ENCODE peak calls at places on chromosomes 5 and 9, in four cellular contexts. N is left lung, W is aorta, C is OCI-LY7. G is an unnamed sample. For H3K4me1 and H3K36me3, the result is how much of the 10 kb centered on the place peaks cover.

GRCh38 chr9:99732715-99733114 is 89.0 kb upstream of the NR4A3 start:
- DNase-seq in N (no peak), W (no peak), C (no peak), G (no peak)

GRCh38 chr5:27144456-27144855 is 106.1 kb upstream of the CDH9 start:
- DNase-seq in N (no peak), W (no peak), C (no peak), G (no peak)

GRCh38 chr9:13269589-13270452 is 9.7 kb downstream of the MPDZ start:
- DNase-seq in N (no peak), W (no peak), C (no peak), G (no peak)

GRCh38 chr9:83622814-83623633 is at the start of gene IDNK:
- DNase-seq in N (peak), W (peak), C (peak), G (no peak)

GRCh38 chr9:106860731-106861584 is 2.0 kb upstream of the ZNF462 start:
- DNase-seq in N (no peak), W (peak), C (no peak), G (peak)

GRCh38 chr5:112634166-112634565 is 103.5 kb upstream of the APC start:
- DNase-seq in N (no peak), W (no peak), C (no peak), G (no peak)

GRCh38 chr5:33565304-33565703 is 124.5 kb downstream of the TARS1 start:
- DNase-seq in N (no peak), W (peak), C (no peak), G (no peak)

GRCh38 chr5:172918421-172919371 is 40.5 kb upstream of the RPL26L1 start:
- DNase-seq in N (no peak), W (no peak), C (no peak), G (no peak)

GRCh38 chr5:40437452-40437861 is 242.3 kb upstream of the PTGER4 start:
- DNase-seq in N (peak), W (no peak), C (no peak), G (no peak)

GRCh38 chr5:148808864-148809642 is 17.4 kb upstream of the ADRB2 start:
- DNase-seq in N (no peak), W (peak), C (peak), G (no peak)

GRCh38 chr5:180628827-180629702 is 20.3 kb downstream of the FLT4 start:
- DNase-seq in N (no peak), W (no peak), C (no peak), G (no peak)

GRCh38 chr9:129185991-129186390 is 7.9 kb upstream of the IER5L start:
- DNase-seq in N (no peak), W (no peak), C (no peak), G (no peak)

GRCh38 chr5:7094626-7095025 is 301.3 kb upstream of the ADCY2 start:
- DNase-seq in N (no peak), W (no peak), C (peak), G (peak)

GRCh38 chr9:1676771-1677170 is 338.4 kb upstream of the SMARCA2 start:
- DNase-seq in N (no peak), W (no peak), C (no peak), G (no peak)

GRCh38 chr5:60196382-60197113 is 303.0 kb upstream of the PDE4D start:
- DNase-seq in N (peak), W (peak), C (no peak), G (no peak)

GRCh38 chr5:83490203-83490602 is 18.7 kb downstream of the VCAN start:
- DNase-seq in N (no peak), W (no peak), C (no peak), G (no peak)

GRCh38 chr5:2740051-2740848 is 11.2 kb downstream of the IRX2 start:
- DNase-seq in N (no peak), W (no peak), C (no peak), G (no peak)

GRCh38 chr5:125274938-125275759 is 528.7 kb upstream of the ZNF608 start:
- DNase-seq in N (no peak), W (no peak), C (no peak), G (no peak)

GRCh38 chr5:137098663-137099062 is 400.5 kb downstream of the SPOCK1 start:
- DNase-seq in N (no peak), W (no peak), C (no peak), G (no peak)

GRCh38 chr9:137027369-137028012 is 546 bp downstream of the ABCA2 start:
- DNase-seq in N (no peak), W (no peak), C (no peak), G (no peak)

GRCh38 chr5:102666164-102666951 is 88.7 kb upstream of the PAM start:
- DNase-seq in N (no peak), W (no peak), C (no peak), G (no peak)

GRCh38 chr5:93188876-93189485 is 392.0 kb downstream of the NR2F1-AS1 start:
- DNase-seq in N (no peak), W (no peak), C (no peak), G (no peak)

GRCh38 chr5:73985145-73985544 is 359.1 kb downstream of the ARHGEF28 start:
- DNase-seq in N (no peak), W (no peak), C (no peak), G (no peak)

GRCh38 chr5:78958672-78959410 is 26.3 kb downstream of the ARSB start:
- DNase-seq in N (no peak), W (no peak), C (no peak), G (no peak)

GRCh38 chr9:121277518-121278275 is 9.7 kb downstream of the GSN start:
- DNase-seq in N (no peak), W (no peak), C (no peak), G (no peak)

GRCh38 chr9:89710689-89711088 is 105.9 kb downstream of the GADD45G start:
- DNase-seq in N (no peak), W (no peak), C (no peak), G (no peak)

GRCh38 chr5:171724771-171725609 is 60.6 kb upstream of the SMIM23 start:
- DNase-seq in N (no peak), W (no peak), C (no peak), G (no peak)

GRCh38 chr9:122005597-122005996 is 87.5 kb downstream of the TTLL11 start:
- DNase-seq in N (no peak), W (no peak), C (no peak), G (no peak)

GRCh38 chr9:136793063-136793946 is 2.2 kb downstream of the TMEM141 start:
- DNase-seq in N (no peak), W (peak), C (no peak), G (no peak)

GRCh38 chr5:137997726-137998213 is 35.1 kb downstream of the FAM13B start:
- DNase-seq in N (no peak), W (no peak), C (peak), G (no peak)

GRCh38 chr9:134174073-134174449 is 9.7 kb upstream of the RNU6ATAC start:
- DNase-seq in N (peak), W (peak), C (peak), G (no peak)

GRCh38 chr5:131289738-131290137 is 25.9 kb downstream of the CDC42SE2 start:
- DNase-seq in N (no peak), W (no peak), C (no peak), G (no peak)

GRCh38 chr5:86878250-86878649 is 260.5 kb downstream of the COX7C start:
- DNase-seq in N (no peak), W (no peak), C (no peak), G (no peak)

GRCh38 chr5:145941677-145942130 is 5.3 kb downstream of the SH3RF2 start:
- DNase-seq in N (no peak), W (no peak), C (no peak), G (no peak)

GRCh38 chr5:95723632-95724369 is 7.3 kb upstream of the RHOBTB3 start:
- DNase-seq in N (no peak), W (peak), C (no peak), G (no peak)

GRCh38 chr9:135397142-135397541 is 82.4 kb upstream of the PPP1R26 start:
- DNase-seq in N (no peak), W (no peak), C (no peak), G (no peak)

GRCh38 chr5:118548761-118549160 is 439.6 kb downstream of the DTWD2 start:
- DNase-seq in N (no peak), W (no peak), C (no peak), G (no peak)

GRCh38 chr5:178235600-178235998 is 3.0 kb upstream of the PHYKPL start:
- DNase-seq in N (no peak), W (no peak), C (no peak), G (no peak)
- H3K4me1 ChIP-seq in N (half or more), W (under half), C (half or more), G (under half)

DNA sequence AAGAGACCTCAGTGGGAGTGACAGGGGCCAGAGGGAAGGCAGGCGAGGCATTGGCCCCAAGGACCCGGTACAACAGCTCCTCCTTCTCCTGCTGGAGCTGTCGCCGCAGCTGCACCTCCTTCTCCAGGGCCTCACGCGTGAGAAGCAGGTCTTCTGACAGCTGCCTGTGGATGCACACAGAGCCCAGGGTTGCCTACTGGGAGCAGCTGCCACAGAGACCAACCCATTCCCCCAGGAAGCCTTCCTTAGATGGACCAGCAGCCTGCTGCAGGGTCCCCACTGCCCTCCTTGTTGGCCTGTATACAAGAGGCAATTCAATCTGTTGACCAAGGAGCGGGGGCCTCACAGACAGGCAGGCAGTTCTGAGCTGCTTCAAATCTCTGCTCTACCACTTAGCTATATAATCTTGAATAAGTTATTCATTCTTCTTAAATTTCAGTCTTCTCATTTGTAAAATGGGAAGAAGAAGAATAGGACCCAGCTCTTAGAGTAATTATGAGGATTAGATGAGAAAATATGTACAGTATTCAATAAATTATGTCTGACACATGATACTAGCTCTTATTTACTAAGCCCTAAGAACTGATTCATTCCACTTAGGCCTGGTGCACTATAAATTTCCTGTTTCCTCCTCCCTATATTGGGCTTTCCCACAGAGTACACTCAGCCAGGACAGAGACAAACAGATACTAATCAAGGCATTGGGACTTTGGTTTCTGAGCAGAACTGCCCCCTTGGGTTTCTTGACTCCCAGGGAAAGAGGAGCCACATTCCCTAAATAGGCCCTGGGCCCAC is 26.1 kb upstream of the ANXA6 start:
- DNase-seq in N (no peak), W (no peak), C (no peak), G (no peak)
- H3K36me3 ChIP-seq in N (half or more), W (under half), C (half or more), G (under half)

GRCh38 chr5:158462349-158463114 is 603.6 kb upstream of the CLINT1 start:
- DNase-seq in N (no peak), W (no peak), C (no peak), G (no peak)
- H3K27ac ChIP-seq in N (no peak), W (no peak), C (no peak), G (no peak)

GRCh38 chr5:151060742-151061141 is 20.1 kb downstream of the TNIP1 start:
- DNase-seq in N (no peak), W (no peak), C (no peak), G (no peak)
- H3K4me1 ChIP-seq in N (half or more), W (under half), C (under half), G (under half)

DNA sequence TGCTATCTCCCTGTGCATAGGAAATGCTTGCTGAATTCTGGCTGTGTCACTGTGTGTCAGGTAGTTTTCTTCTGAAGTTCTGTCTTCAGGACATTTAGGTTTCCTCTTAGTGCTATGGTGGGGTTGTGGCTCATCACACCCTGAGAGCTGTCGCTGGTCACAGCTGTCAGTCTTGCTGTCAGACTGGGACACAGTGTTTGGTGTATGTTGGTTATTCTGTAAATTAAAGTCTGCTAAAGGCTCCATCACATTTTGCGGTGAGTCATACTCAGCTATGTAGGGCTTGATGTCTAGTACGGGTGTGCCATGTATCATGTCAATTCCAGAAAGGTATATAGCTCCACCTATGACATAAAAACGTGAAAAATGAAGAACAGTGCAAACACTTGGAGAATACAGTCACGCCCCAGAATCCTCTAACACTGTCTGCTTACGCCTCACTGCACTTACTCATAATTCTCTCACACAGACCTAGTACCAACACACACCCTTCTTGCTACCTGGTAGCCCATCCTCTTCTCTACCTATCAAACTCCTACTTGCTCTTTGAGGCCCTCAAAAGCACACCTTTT is 11.9 kb downstream of the TRMO start:
- DNase-seq in N (no peak), W (no peak), C (no peak), G (no peak)
- H3K36me3 ChIP-seq in N (half or more), W (under half), C (half or more), G (under half)